ENCODE peak calls at places on chromosomes 1 and 21, in six cellular contexts. N is CD8-positive, alpha-beta T cell; W is mammary epithelial cell; Y is nucleus accumbens; I is endothelial cell; J is mesendoderm. L is an unnamed sample.
A peak's percentile ranks its signal among the peaks of the same experiment; 100 is the strongest.

GRCh38 chr1:68361511-68361910 is 88.2 kb downstream of the RPE65 start:
- DNase-seq in J (no peak), W (no peak), I (no peak), N (no peak), Y (no peak), L (no peak)

GRCh38 chr21:32817206-32817605 is 45.7 kb upstream of the PAXBP1 start:
- DNase-seq in J (peak; percentile 10), Y (no peak), N (no peak), I (no peak), W (no peak), L (no peak)

GRCh38 chr1:201307760-201308499 is 24.6 kb downstream of the PKP1 start:
- DNase-seq in J (peak; percentile 65), N (no peak), Y (no peak), W (peak; percentile 81), I (no peak), L (no peak)

GRCh38 chr1:10161541-10162290 is 48.7 kb upstream of the KIF1B start:
- DNase-seq in J (no peak), I (no peak), N (no peak), W (no peak), Y (no peak), L (no peak)

GRCh38 chr1:206489980-206490534 is 17.3 kb upstream of the RASSF5 start:
- DNase-seq in N (peak; percentile 72), W (peak; percentile 47), I (peak; percentile 86), Y (peak; percentile 31), J (peak; percentile 83), L (peak; percentile 87)

GRCh38 chr1:32394890-32395415 is 712 bp upstream of the BSDC1 start:
- DNase-seq in N (no peak), J (no peak), I (no peak), W (no peak), Y (no peak), L (no peak)

GRCh38 chr1:202959276-202959620 is 1.1 kb upstream of the ADIPOR1 start:
- DNase-seq in Y (no peak), I (no peak), N (no peak), J (no peak), W (peak; percentile 61), L (no peak)

GRCh38 chr1:218514694-218515093 is 169.6 kb downstream of the TGFB2 start:
- DNase-seq in Y (no peak), J (no peak), I (no peak), W (no peak), N (no peak), L (no peak)

GRCh38 chr1:222454782-222455181 is 93.1 kb downstream of the HHIPL2 start:
- DNase-seq in Y (no peak), I (no peak), W (no peak), N (no peak), J (peak; percentile 42), L (no peak)

GRCh38 chr1:242017580-242018233 is 18.8 kb upstream of the MAP1LC3C start:
- DNase-seq in I (peak; percentile 54), W (peak; percentile 33), N (peak; percentile 32), J (peak; percentile 57), Y (peak; percentile 42), L (peak; percentile 66)

GRCh38 chr1:114314098-114314497 is 160.4 kb upstream of the SYT6 start:
- DNase-seq in I (no peak), W (no peak), J (peak; percentile 77), N (no peak), Y (no peak), L (no peak)

GRCh38 chr1:77459881-77460280 is 178.1 kb downstream of the AK5 start:
- DNase-seq in N (no peak), W (no peak), I (no peak), Y (no peak), J (no peak), L (no peak)

GRCh38 chr1:222926566-222926965 is 111.7 kb downstream of the DISP1 start:
- DNase-seq in J (peak; percentile 55), Y (no peak), N (no peak), I (no peak), W (no peak), L (no peak)

GRCh38 chr1:19694298-19694697 is 29.6 kb downstream of the HTR6 start:
- DNase-seq in J (no peak), N (no peak), Y (no peak), I (no peak), W (no peak), L (no peak)

GRCh38 chr21:25831300-25831699 is 96.5 kb downstream of the GABPA start:
- DNase-seq in I (no peak), N (no peak), J (no peak), Y (no peak), W (no peak), L (no peak)

GRCh38 chr1:112927462-112927971 is 28.5 kb downstream of the SLC16A1 start:
- DNase-seq in W (no peak), J (no peak), I (no peak), N (no peak), Y (no peak), L (no peak)

GRCh38 chr1:18385239-18385790 is 95.4 kb upstream of the KLHDC7A start:
- DNase-seq in N (no peak), J (peak; percentile 41), I (peak; percentile 13), W (no peak), Y (no peak), L (peak; percentile 21)

GRCh38 chr1:61299468-61299867 is 217.1 kb downstream of the NFIA start:
- DNase-seq in I (no peak), W (no peak), J (no peak), Y (no peak), N (no peak), L (no peak)

GRCh38 chr21:30340714-30341573 is 3.5 kb upstream of the KRTAP27-1 start:
- DNase-seq in I (peak; percentile 48), Y (no peak), N (peak; percentile 21), J (peak; percentile 59), W (peak; percentile 45), L (peak; percentile 52)

GRCh38 chr1:214008791-214009612 is 21.2 kb downstream of the PROX1 start:
- DNase-seq in W (no peak), J (no peak), I (no peak), Y (no peak), N (no peak), L (peak; percentile 40)

GRCh38 chr1:41400235-41400634 is 39.0 kb downstream of the FOXO6 start:
- DNase-seq in I (no peak), J (no peak), W (no peak), N (no peak), Y (no peak), L (no peak)

GRCh38 chr1:244196890-244197289 is 145.8 kb downstream of the ZBTB18 start:
- DNase-seq in Y (no peak), J (no peak), I (no peak), N (no peak), W (no peak), L (no peak)

GRCh38 chr1:244221961-244222360 is 170.9 kb downstream of the ZBTB18 start:
- DNase-seq in I (no peak), N (no peak), W (no peak), J (no peak), Y (no peak), L (peak; percentile 26)

GRCh38 chr21:31141389-31142021 is 103.2 kb upstream of the KRTAP19-8 start:
- DNase-seq in N (no peak), I (no peak), Y (no peak), J (no peak), W (no peak), L (no peak)

GRCh38 chr1:230243146-230243545 is 176.1 kb downstream of the GALNT2 start:
- DNase-seq in I (no peak), Y (no peak), N (no peak), W (no peak), J (no peak), L (no peak)

GRCh38 chr1:202291961-202292712 is 49.6 kb downstream of the UBE2T start:
- DNase-seq in Y (no peak), J (no peak), N (no peak), I (no peak), W (peak; percentile 82), L (no peak)

GRCh38 chr1:166947398-166948043 is 27.8 kb downstream of the ILDR2 start:
- DNase-seq in I (peak; percentile 78), N (no peak), W (peak; percentile 33), J (peak; percentile 64), Y (peak; percentile 87), L (peak; percentile 93)

GRCh38 chr1:14415396-14415795 is 183.1 kb upstream of the KAZN start:
- DNase-seq in Y (no peak), J (peak; percentile 79), W (no peak), I (peak; percentile 39), N (no peak), L (peak; percentile 50)

GRCh38 chr21:38956791-38957571 is 151.3 kb downstream of the ETS2 start:
- DNase-seq in W (no peak), I (no peak), N (no peak), Y (no peak), J (no peak), L (no peak)

GRCh38 chr1:221230605-221231004 is 351.4 kb downstream of the HLX start:
- DNase-seq in N (no peak), Y (no peak), I (no peak), W (no peak), J (no peak), L (no peak)

GRCh38 chr1:160565568-160565967 is 13.7 kb downstream of the CD84 start:
- DNase-seq in W (no peak), N (no peak), I (no peak), Y (no peak), J (no peak), L (no peak)

GRCh38 chr1:232880354-232880753 is 70.1 kb upstream of the NTPCR start:
- DNase-seq in N (no peak), W (peak; percentile 14), I (peak; percentile 36), J (peak; percentile 72), Y (peak; percentile 4), L (peak; percentile 40)

GRCh38 chr1:220776725-220777326 is 9.9 kb upstream of the MTARC1 start:
- DNase-seq in W (peak; percentile 48), Y (peak; percentile 74), J (peak; percentile 53), N (peak; percentile 63), I (peak; percentile 93), L (peak; percentile 87)

L was measured in neural progenitor cell.